ENCODE peak calls at places on chromosomes 11 and 22, in ten cellular contexts. F, X, N, G, B, J, V, H, I and K are unnamed samples.

GRCh38 chr22:50544078-50544745 is 1.5 kb upstream of the KLHDC7B start:
- DNase-seq in X (peak; percentile 88), H (peak; percentile 69), I (peak; percentile 82), N (peak; percentile 91), G (no peak), V (peak; percentile 83), F (no peak), B (peak; percentile 91), J (peak; percentile 67), K (peak; percentile 82)

GRCh38 chr11:66317322-66317765 is 500 bp upstream of the CD248 start:
- DNase-seq in F (no peak), N (no peak), J (no peak), G (no peak), H (peak; percentile 79), X (no peak), V (peak; percentile 76), I (no peak), B (no peak), K (no peak)

GRCh38 chr11:70506658-70506970 is 108.3 kb downstream of the CTTN start:
- DNase-seq in V (no peak), I (no peak), F (no peak), J (no peak), H (no peak), G (no peak), B (no peak), N (no peak), X (no peak), K (no peak)

GRCh38 chr22:21628386-21629261 is 1.2 kb downstream of the YDJC start:
- DNase-seq in N (no peak), F (no peak), G (no peak), B (no peak), V (no peak), I (peak; percentile 13), X (no peak), J (no peak), H (no peak), K (no peak)

GRCh38 chr11:8225589-8226036 is 38.1 kb downstream of the LMO1 start:
- DNase-seq in X (peak; percentile 85), G (peak; percentile 9), I (peak; percentile 84), J (peak; percentile 54), N (peak; percentile 92), B (peak; percentile 88), V (peak; percentile 78), F (no peak), H (peak; percentile 66), K (peak; percentile 68)

GRCh38 chr11:86869966-86870570 is 69.7 kb downstream of the PRSS23 start:
- DNase-seq in I (peak; percentile 70), X (peak; percentile 72), J (peak; percentile 2), G (peak; percentile 7), H (peak; percentile 68), V (peak; percentile 85), F (peak; percentile 10), N (peak; percentile 59), B (peak; percentile 79), K (peak; percentile 46)

GRCh38 chr11:134663506-134664313 is 251.7 kb upstream of the B3GAT1 start:
- DNase-seq in I (no peak), X (no peak), F (no peak), G (no peak), V (no peak), H (no peak), B (no peak), J (no peak), N (no peak), K (peak; percentile 11)

GRCh38 chr11:30333405-30333804 is 10.5 kb downstream of the ARL14EP start:
- DNase-seq in I (no peak), F (no peak), G (no peak), J (no peak), N (no peak), B (no peak), V (no peak), X (no peak), H (peak; percentile 18), K (no peak)

GRCh38 chr22:37804502-37804885 is 3.2 kb upstream of the GCAT start:
- DNase-seq in H (no peak), X (no peak), I (no peak), J (no peak), F (no peak), V (peak; percentile 2), N (peak; percentile 58), G (no peak), B (no peak), K (no peak)

GRCh38 chr11:24078056-24078455 is 418.8 kb upstream of the LUZP2 start:
- DNase-seq in B (no peak), G (no peak), H (peak; percentile 20), V (no peak), X (no peak), F (no peak), I (no peak), J (no peak), N (no peak), K (no peak)

GRCh38 chr11:76203937-76204336 is 2.4 kb downstream of the WNT11 start:
- DNase-seq in G (no peak), V (no peak), B (no peak), H (no peak), F (no peak), X (no peak), I (no peak), J (no peak), N (no peak), K (no peak)

GRCh38 chr22:25896098-25896497 is 154.1 kb downstream of the MYO18B start:
- DNase-seq in N (no peak), F (no peak), X (no peak), V (no peak), H (no peak), I (no peak), J (no peak), B (no peak), G (no peak), K (no peak)

GRCh38 chr11:74443071-74443864 is 24.1 kb downstream of the KCNE3 start:
- DNase-seq in H (no peak), B (peak; percentile 35), J (no peak), N (no peak), G (no peak), I (peak; percentile 87), V (no peak), X (no peak), F (no peak), K (peak; percentile 46)

GRCh38 chr11:87215236-87215635 is 177.5 kb downstream of the TMEM135 start:
- DNase-seq in F (no peak), X (no peak), B (no peak), H (peak; percentile 11), G (no peak), J (no peak), I (no peak), N (no peak), V (no peak), K (no peak)

GRCh38 chr22:25049770-25050169 is 97.3 kb downstream of the KIAA1671 start:
- DNase-seq in J (no peak), B (no peak), I (no peak), G (no peak), N (no peak), V (no peak), F (no peak), H (no peak), X (no peak), K (no peak)

GRCh38 chr11:124970925-124971324 is 16.9 kb downstream of the CCDC15 start:
- DNase-seq in J (no peak), X (no peak), N (no peak), G (no peak), F (no peak), V (peak; percentile 43), B (no peak), I (no peak), H (peak; percentile 43), K (no peak)

GRCh38 chr11:1760351-1761109 is 3.2 kb downstream of the CTSD start:
- DNase-seq in F (peak; percentile 73), B (no peak), V (peak; percentile 92), J (no peak), G (no peak), H (peak; percentile 79), X (peak; percentile 88), N (no peak), I (peak; percentile 54), K (no peak)